ENCODE peak calls at places on chromosomes 11 and 22, in six cellular contexts. N, D, S, T, X and K are unnamed samples.

GRCh38 chr11:104905271-104905670 is 7.0 kb upstream of the CASP12 start:
- DNase-seq in N (no peak), D (no peak), S (no peak), T (no peak), X (no peak), K (no peak)

GRCh38 chr11:96061730-96062524 is 138.0 kb upstream of the MTMR2 start:
- DNase-seq in N (no peak), D (peak; percentile 59), S (no peak), T (no peak), X (no peak), K (no peak)

GRCh38 chr11:66936326-66936725 is 21.9 kb downstream of the PC start:
- DNase-seq in N (peak; percentile 98), D (peak; percentile 93), S (no peak), T (no peak), X (no peak), K (no peak)

GRCh38 chr11:125663910-125664309 is 16.7 kb downstream of the ACRV1 start:
- DNase-seq in N (no peak), D (no peak), S (no peak), T (no peak), X (no peak), K (no peak)

GRCh38 chr11:110830344-110831141 is 118.3 kb upstream of the ARHGAP20 start:
- DNase-seq in N (peak; percentile 64), D (peak; percentile 12), S (no peak), T (no peak), X (no peak), K (no peak)

GRCh38 chr11:74015919-74016684 is 7.2 kb upstream of the UCP3 start:
- DNase-seq in N (no peak), D (no peak), S (no peak), T (no peak), X (no peak), K (no peak)

GRCh38 chr11:69342588-69343330 is 48.8 kb downstream of the MYEOV start:
- DNase-seq in N (no peak), D (no peak), S (no peak), T (no peak), X (no peak), K (no peak)

GRCh38 chr11:68743539-68743938 is 7.8 kb downstream of the TESMIN start:
- DNase-seq in N (no peak), D (no peak), S (no peak), T (no peak), X (no peak), K (no peak)

GRCh38 chr11:128210148-128210940 is 377.0 kb downstream of the ETS1 start:
- DNase-seq in N (peak; percentile 99), D (peak; percentile 95), S (no peak), T (peak; percentile 29), X (no peak), K (no peak)

GRCh38 chr11:2525166-2525861 is 80.5 kb downstream of the KCNQ1 start:
- DNase-seq in N (no peak), D (no peak), S (peak; percentile 41), T (no peak), X (no peak), K (peak; percentile 28)

GRCh38 chr11:25970726-25971508 is 361.0 kb upstream of the ANO3 start:
- DNase-seq in N (no peak), D (no peak), S (no peak), T (no peak), X (no peak), K (no peak)

GRCh38 chr22:17241571-17242310 is 22.5 kb upstream of the ADA2 start:
- DNase-seq in N (no peak), D (no peak), S (no peak), T (no peak), X (peak; percentile 35), K (peak; percentile 87)

GRCh38 chr11:117828641-117829368 is 4.3 kb upstream of the FXYD2 start:
- DNase-seq in N (peak; percentile 23), D (peak; percentile 84), S (peak; percentile 46), T (peak; percentile 1), X (peak; percentile 52), K (peak; percentile 97)

GRCh38 chr11:118886681-118887111 is 3.0 kb downstream of the CXCR5 start:
- DNase-seq in N (no peak), D (no peak), S (no peak), T (no peak), X (peak; percentile 58), K (peak; percentile 85)

GRCh38 chr22:22982616-22983015 is 87.7 kb upstream of the GNAZ start:
- DNase-seq in N (no peak), D (no peak), S (no peak), T (no peak), X (no peak), K (no peak)

GRCh38 chr11:122556605-122557004 is 98.9 kb upstream of the UBASH3B start:
- DNase-seq in N (peak; percentile 5), D (no peak), S (no peak), T (no peak), X (no peak), K (no peak)

GRCh38 chr11:60349990-60350389 is 22.9 kb downstream of the MS4A6E start:
- DNase-seq in N (no peak), D (no peak), S (no peak), T (no peak), X (no peak), K (no peak)

GRCh38 chr11:45922425-45923082 is at the start of gene LARGE2:
- DNase-seq in N (no peak), D (no peak), S (peak; percentile 85), T (no peak), X (no peak), K (peak; percentile 44)

GRCh38 chr22:33328789-33329296 is 270.7 kb upstream of the SYN3 start:
- DNase-seq in N (peak; percentile 84), D (peak; percentile 50), S (no peak), T (no peak), X (peak; percentile 13), K (no peak)

GRCh38 chr11:78986305-78986704 is 411.6 kb upstream of the NARS2 start:
- DNase-seq in N (no peak), D (no peak), S (no peak), T (no peak), X (no peak), K (no peak)

DNA sequence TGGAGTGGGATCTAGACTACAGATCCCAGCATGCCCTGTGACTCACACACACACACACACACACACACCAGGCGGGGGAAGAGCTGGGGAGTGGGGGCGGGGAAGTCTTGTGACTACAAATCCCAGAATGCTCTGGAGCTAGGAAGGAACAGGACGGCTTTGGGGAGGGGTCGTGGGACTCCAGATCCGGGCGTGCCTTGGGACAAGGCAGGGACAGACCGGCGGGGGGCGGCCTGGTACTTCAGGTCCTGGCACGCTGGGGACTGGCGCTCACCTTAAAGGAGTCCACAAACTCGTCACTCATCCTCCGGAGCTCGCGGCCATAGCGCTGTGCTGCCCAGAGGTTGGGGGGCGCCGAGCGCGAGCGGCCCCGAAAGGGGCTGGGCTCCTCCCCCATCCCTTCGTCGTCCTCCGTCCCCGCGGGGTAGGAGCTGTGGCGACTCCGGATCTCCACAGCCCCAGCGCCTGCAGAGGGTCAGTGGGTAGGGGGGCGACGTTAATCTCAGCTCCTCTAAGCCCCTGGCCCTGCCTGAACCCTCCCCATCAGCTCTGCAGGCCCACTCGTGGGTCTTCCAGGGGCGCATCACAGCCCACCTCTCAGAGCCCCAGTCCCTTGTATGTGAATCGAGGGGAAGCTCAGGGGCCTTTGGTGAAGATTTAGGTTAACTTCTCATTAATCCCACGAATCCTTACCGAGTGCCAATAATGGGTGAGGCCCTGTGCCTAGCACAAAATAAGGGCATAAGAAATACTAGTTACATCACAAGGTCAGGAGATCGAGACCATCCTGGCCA is 12.9 kb downstream of the BAD start:
- DNase-seq in N (peak; percentile 92), D (peak; percentile 95), S (peak; percentile 91), T (peak; percentile 93), X (peak; percentile 96), K (peak; percentile 94)
- TF ChIP-seq CTCF in N (no peak), D (no peak), S (peak; percentile 22), T (peak; percentile 13), X (peak; percentile 7), K (no peak)

GRCh38 chr11:63598556-63598955 is 15.7 kb downstream of the PLAAT3 start:
- DNase-seq in N (no peak), D (no peak), S (no peak), T (no peak), X (no peak), K (no peak)

GRCh38 chr11:63595296-63595695 is 18.9 kb downstream of the PLAAT3 start:
- DNase-seq in N (peak; percentile 42), D (no peak), S (no peak), T (no peak), X (no peak), K (no peak)

GRCh38 chr11:63589000-63589399 is 25.2 kb downstream of the PLAAT3 start:
- DNase-seq in N (no peak), D (no peak), S (no peak), T (no peak), X (no peak), K (no peak)

GRCh38 chr11:63590024-63590788 is 24.0 kb downstream of the PLAAT3 start:
- DNase-seq in N (no peak), D (no peak), S (no peak), T (no peak), X (no peak), K (no peak)

DNA sequence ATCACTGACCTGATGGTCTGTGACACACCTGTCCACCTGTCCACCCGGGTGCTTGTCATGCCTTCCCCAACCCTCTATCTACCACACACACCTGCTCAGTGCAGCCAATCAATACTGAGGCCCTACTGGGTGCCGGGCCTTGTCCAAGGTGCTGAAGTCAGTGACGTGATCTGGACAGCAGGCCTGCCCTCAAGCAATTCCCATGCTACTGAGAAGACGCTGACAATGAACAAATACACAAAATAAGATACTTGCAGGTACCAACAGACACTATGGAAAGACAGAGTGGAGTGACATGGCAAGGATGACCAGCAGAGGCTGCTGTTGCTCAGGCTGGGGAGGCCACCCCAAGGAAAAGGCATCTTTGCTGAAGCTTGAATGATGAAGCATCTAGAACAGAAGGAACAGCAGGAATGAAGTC is 21.2 kb downstream of the PLAAT3 start:
- DNase-seq in N (peak; percentile 55), D (peak; percentile 30), S (no peak), T (no peak), X (peak; percentile 52), K (no peak)
- TF ChIP-seq CTCF in N (peak; percentile 83), D (peak; percentile 78), S (peak; percentile 40), T (peak; percentile 38), X (peak; percentile 73), K (peak; percentile 77)

GRCh38 chr11:9092846-9093778 is 1.7 kb upstream of the SCUBE2 start:
- DNase-seq in N (peak; percentile 6), D (peak; percentile 6), S (no peak), T (no peak), X (no peak), K (no peak)
- TF ChIP-seq CTCF in N (peak; percentile 24), D (peak; percentile 25), S (no peak), T (peak; percentile 8), X (no peak), K (peak; percentile 4)

GRCh38 chr22:39306456-39307361 is 12.7 kb downstream of the RPL3 start:
- DNase-seq in N (no peak), D (no peak), S (peak; percentile 67), T (no peak), X (peak; percentile 69), K (no peak)
- TF ChIP-seq CTCF in N (peak; percentile 8), D (peak; percentile 34), S (peak; percentile 34), T (no peak), X (peak; percentile 75), K (peak; percentile 51)

GRCh38 chr11:106306942-106307341 is 229.5 kb downstream of the AASDHPPT start:
- DNase-seq in N (peak; percentile 12), D (no peak), S (no peak), T (no peak), X (no peak), K (no peak)
- TF ChIP-seq CTCF in N (no peak), D (peak; percentile 20), S (no peak), T (no peak), X (no peak), K (no peak)